ENCODE peak calls at places on chromosome 10, in four cellular contexts. N is head of caudate nucleus, Y is memory B cell, C is NCI-H774. M is an unnamed sample.

GRCh38 chr10:28810062-28810870 is 132.9 kb downstream of the BAMBI start:
- DNase-seq in N (no peak), Y (no peak), C (no peak), M (peak; percentile 54)

GRCh38 chr10:3237055-3237454 is 64.5 kb upstream of the PITRM1 start:
- DNase-seq in N (no peak), Y (no peak), C (no peak), M (no peak)

GRCh38 chr10:70906953-70907618 is 18.7 kb upstream of the PCBD1 start:
- DNase-seq in N (no peak), Y (no peak), C (no peak), M (no peak)

GRCh38 chr10:84822926-84823325 is 494.5 kb downstream of the CCSER2 start:
- DNase-seq in N (no peak), Y (no peak), C (no peak), M (no peak)

GRCh38 chr10:66414943-66415342 is 510.9 kb upstream of the LRRTM3 start:
- DNase-seq in N (no peak), Y (no peak), C (no peak), M (no peak)

GRCh38 chr10:76177945-76178344 is 746.5 kb downstream of the LRMDA start:
- DNase-seq in N (no peak), Y (no peak), C (no peak), M (no peak)

GRCh38 chr10:28991738-28992270 is 297.1 kb upstream of the LYZL1 start:
- DNase-seq in N (no peak), Y (no peak), C (peak; percentile 58), M (peak; percentile 39)

GRCh38 chr10:84269773-84270172 is 24.9 kb downstream of the RGR start:
- DNase-seq in N (no peak), Y (no peak), C (no peak), M (no peak)

GRCh38 chr10:33303988-33304387 is 30.5 kb downstream of the NRP1 start:
- DNase-seq in N (no peak), Y (no peak), C (no peak), M (no peak)

GRCh38 chr10:48518926-48519730 is 85.7 kb downstream of the ARHGAP22 start:
- DNase-seq in N (no peak), Y (no peak), C (no peak), M (no peak)

GRCh38 chr10:128602183-128602582 is 476.0 kb upstream of the MKI67 start:
- DNase-seq in N (no peak), Y (no peak), C (no peak), M (no peak)

GRCh38 chr10:23293145-23293724 is 51.4 kb downstream of the C10orf67 start:
- DNase-seq in N (no peak), Y (no peak), C (peak; percentile 84), M (peak; percentile 25)

GRCh38 chr10:113030453-113030852 is 80.4 kb downstream of the TCF7L2 start:
- DNase-seq in N (no peak), Y (no peak), C (no peak), M (no peak)

GRCh38 chr10:124627851-124628675 is 116.1 kb downstream of the FAM53B start:
- DNase-seq in N (no peak), Y (no peak), C (no peak), M (no peak)

GRCh38 chr10:80686734-80687561 is 149.2 kb downstream of the SH2D4B start:
- DNase-seq in N (no peak), Y (no peak), C (no peak), M (no peak)